ENCODE peak calls at places on chromosomes 1 and 21, in five cellular contexts. T, Q, V, P and Z are unnamed samples.

GRCh38 chr21:42317341-42317741 is 2.1 kb upstream of the TFF3 start:
- DNase-seq in T (no peak), Q (no peak), V (no peak), P (no peak), Z (no peak)

GRCh38 chr1:162873671-162874666 is 13.0 kb upstream of the CCDC190 start:
- DNase-seq in T (no peak), Q (peak), V (no peak), P (peak), Z (peak)

GRCh38 chr1:199173356-199173755 is 534.5 kb downstream of the PTPRC start:
- DNase-seq in T (no peak), Q (no peak), V (no peak), P (no peak), Z (peak)

GRCh38 chr21:28959367-28960099 is 33.1 kb downstream of the LTN1 start:
- DNase-seq in T (no peak), Q (no peak), V (no peak), P (peak), Z (peak)

GRCh38 chr1:6859415-6860343 is 74.4 kb downstream of the CAMTA1 start:
- DNase-seq in T (peak), Q (no peak), V (no peak), P (peak), Z (peak)

GRCh38 chr1:226510453-226510852 is 38.1 kb upstream of the STUM start:
- DNase-seq in T (no peak), Q (no peak), V (no peak), P (no peak), Z (peak)

GRCh38 chr1:6582370-6582769 is 2.6 kb downstream of the ZBTB48 start:
- DNase-seq in T (no peak), Q (no peak), V (no peak), P (no peak), Z (no peak)

GRCh38 chr1:8463144-8463927 is 145.4 kb downstream of the SLC45A1 start:
- DNase-seq in T (no peak), Q (no peak), V (no peak), P (peak), Z (peak)

GRCh38 chr1:199784127-199784526 is 243.4 kb upstream of the NR5A2 start:
- DNase-seq in T (peak), Q (no peak), V (no peak), P (peak), Z (peak)

GRCh38 chr1:85366391-85366790 is 90.0 kb upstream of the BCL10 start:
- DNase-seq in T (no peak), Q (no peak), V (no peak), P (peak), Z (peak)

GRCh38 chr1:37752583-37753471 is 12.1 kb downstream of the EPHA10 start:
- DNase-seq in T (peak), Q (peak), V (peak), P (no peak), Z (no peak)

GRCh38 chr21:46065215-46065992 is 32.5 kb upstream of the COL6A2 start:
- DNase-seq in T (peak), Q (no peak), V (no peak), P (peak), Z (peak)

GRCh38 chr1:150268706-150269403 is at the start of gene APH1A:
- DNase-seq in T (peak), Q (peak), V (peak), P (peak), Z (peak)

GRCh38 chr1:40636777-40637176 is 28.7 kb downstream of the RIMS3 start:
- DNase-seq in T (no peak), Q (no peak), V (no peak), P (no peak), Z (no peak)

GRCh38 chr1:197637406-197637805 is 137.9 kb downstream of the DENND1B start:
- DNase-seq in T (no peak), Q (no peak), V (no peak), P (no peak), Z (no peak)

GRCh38 chr1:55039342-55040082 is at the start of gene PCSK9:
- DNase-seq in T (peak), Q (peak), V (peak), P (peak), Z (peak)

GRCh38 chr1:199778324-199778955 is 249.1 kb upstream of the NR5A2 start:
- DNase-seq in T (peak), Q (no peak), V (no peak), P (no peak), Z (no peak)

GRCh38 chr1:20308569-20308968 is 17.9 kb downstream of the VWA5B1 start:
- DNase-seq in T (no peak), Q (no peak), V (no peak), P (no peak), Z (no peak)

GRCh38 chr1:2136836-2137235 is 57.7 kb downstream of the FAAP20 start:
- DNase-seq in T (no peak), Q (no peak), V (no peak), P (no peak), Z (no peak)

GRCh38 chr1:24864409-24864808 is 65.7 kb downstream of the RUNX3 start:
- DNase-seq in T (no peak), Q (peak), V (peak), P (no peak), Z (no peak)

GRCh38 chr1:52454779-52455178 is 50.4 kb downstream of the PRPF38A start:
- DNase-seq in T (no peak), Q (peak), V (no peak), P (no peak), Z (no peak)

DNA sequence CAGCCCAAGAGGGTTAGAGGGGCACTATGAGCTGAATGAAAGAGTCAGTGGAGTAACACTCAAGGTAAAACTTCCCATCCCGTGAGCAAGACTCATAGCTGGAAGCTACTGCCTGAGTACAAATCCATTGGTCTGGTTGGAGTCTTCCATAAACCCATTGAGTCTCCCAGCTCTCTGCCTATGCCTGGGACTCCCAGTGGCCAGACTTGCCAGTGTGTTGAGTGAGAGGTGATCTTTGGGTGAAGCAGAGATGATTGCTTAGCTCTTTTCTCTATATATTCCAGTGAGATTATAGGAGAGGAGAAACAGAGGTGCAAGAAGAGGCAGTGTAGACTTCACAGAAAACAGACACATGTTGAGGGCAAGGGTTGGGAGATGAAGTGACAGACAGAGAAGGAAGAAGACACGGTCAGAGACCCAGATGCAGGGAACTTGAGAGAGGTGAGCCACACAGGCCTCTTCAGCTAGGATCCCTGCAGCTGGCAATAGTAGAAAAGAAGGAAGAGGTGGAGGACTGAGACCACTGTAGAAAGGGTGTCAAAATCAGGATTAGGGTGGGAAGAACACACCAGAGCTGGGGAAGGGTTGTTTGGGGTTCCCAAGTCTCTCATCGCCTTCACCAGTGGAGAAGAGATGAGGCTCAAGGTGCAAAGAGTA is 3.7 kb downstream of the FOXD2 start:
- DNase-seq in T (no peak), Q (no peak), V (no peak), P (no peak), Z (no peak)
- TF ChIP-seq EZH2 in T (no peak), Q (peak), V (peak), P (no peak), Z (no peak)

GRCh38 chr1:67257173-67257535 is 50.5 kb upstream of the IL12RB2 start:
- DNase-seq in T (no peak), Q (no peak), V (peak), P (no peak), Z (no peak)

GRCh38 chr1:67264152-67264551 is 43.5 kb upstream of the IL12RB2 start:
- DNase-seq in T (no peak), Q (no peak), V (no peak), P (no peak), Z (no peak)

GRCh38 chr1:67264899-67265298 is 42.8 kb upstream of the IL12RB2 start:
- DNase-seq in T (no peak), Q (no peak), V (no peak), P (no peak), Z (no peak)

GRCh38 chr1:67262735-67263134 is 44.9 kb upstream of the IL12RB2 start:
- DNase-seq in T (no peak), Q (no peak), V (no peak), P (no peak), Z (no peak)

DNA sequence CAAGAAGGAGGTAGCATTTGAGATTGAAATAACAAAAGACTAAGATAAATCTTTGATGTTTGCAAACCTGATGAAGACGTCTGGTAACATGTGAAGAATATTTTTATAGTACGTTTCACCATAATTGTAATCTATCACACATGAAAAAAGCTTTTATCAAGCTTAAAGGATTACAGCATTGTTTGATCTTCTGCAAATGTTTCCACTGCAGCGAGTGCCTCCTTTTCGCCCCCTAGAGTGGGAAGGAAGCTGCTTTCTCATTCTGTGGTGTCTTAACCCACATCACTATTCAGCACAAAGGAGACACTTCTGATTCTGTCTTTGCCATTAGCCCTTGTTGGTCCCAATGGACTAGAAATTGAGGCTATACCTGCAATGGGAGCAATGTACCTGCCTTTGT is 46.0 kb upstream of the IL12RB2 start:
- DNase-seq in T (no peak), Q (peak), V (peak), P (no peak), Z (no peak)
- H2AFZ ChIP-seq in T (no peak), Q (no peak), V (peak), P (no peak), Z (no peak)

GRCh38 chr1:77014396-77014795 is 147.1 kb downstream of the ST6GALNAC5 start:
- DNase-seq in T (no peak), Q (peak), V (no peak), P (no peak), Z (no peak)
- H3K4me3 ChIP-seq in T (no peak), Q (no peak), V (no peak), P (no peak), Z (no peak)

GRCh38 chr1:47593598-47594285 is 155.9 kb downstream of the FOXD2 start:
- DNase-seq in T (no peak), Q (no peak), V (no peak), P (no peak), Z (no peak)

GRCh38 chr1:47594627-47595026 is 156.8 kb downstream of the FOXD2 start:
- DNase-seq in T (no peak), Q (no peak), V (no peak), P (no peak), Z (no peak)

GRCh38 chr1:47592296-47592975 is 154.6 kb downstream of the FOXD2 start:
- DNase-seq in T (no peak), Q (peak), V (no peak), P (no peak), Z (no peak)

GRCh38 chr1:47591801-47592200 is 154.0 kb downstream of the FOXD2 start:
- DNase-seq in T (no peak), Q (no peak), V (no peak), P (no peak), Z (no peak)

GRCh38 chr1:47593001-47593568 is 155.2 kb downstream of the FOXD2 start:
- DNase-seq in T (no peak), Q (peak), V (peak), P (no peak), Z (no peak)
- TF ChIP-seq EZH2 in T (no peak), Q (peak), V (peak), P (no peak), Z (peak)

GRCh38 chr1:98051065-98051675 is 130.3 kb upstream of the DPYD start:
- DNase-seq in T (peak), Q (peak), V (peak), P (peak), Z (peak)
- H2AFZ ChIP-seq in T (no peak), Q (no peak), V (no peak), P (no peak), Z (no peak)

GRCh38 chr1:184752656-184753055 is 2.0 kb downstream of the EDEM3 start:
- DNase-seq in T (no peak), Q (no peak), V (no peak), P (no peak), Z (no peak)
- H3K4me3 ChIP-seq in T (peak), Q (no peak), V (no peak), P (no peak), Z (no peak)

GRCh38 chr1:90831910-90832309 is 114.8 kb upstream of the BARHL2 start:
- DNase-seq in T (no peak), Q (no peak), V (no peak), P (no peak), Z (no peak)
- TF ChIP-seq EZH2 in T (no peak), Q (no peak), V (no peak), P (no peak), Z (no peak)

GRCh38 chr1:75470448-75470847 is 140.5 kb downstream of the SLC44A5 start:
- DNase-seq in T (no peak), Q (no peak), V (no peak), P (no peak), Z (no peak)
- H2AFZ ChIP-seq in T (no peak), Q (no peak), V (no peak), P (no peak), Z (no peak)

DNA sequence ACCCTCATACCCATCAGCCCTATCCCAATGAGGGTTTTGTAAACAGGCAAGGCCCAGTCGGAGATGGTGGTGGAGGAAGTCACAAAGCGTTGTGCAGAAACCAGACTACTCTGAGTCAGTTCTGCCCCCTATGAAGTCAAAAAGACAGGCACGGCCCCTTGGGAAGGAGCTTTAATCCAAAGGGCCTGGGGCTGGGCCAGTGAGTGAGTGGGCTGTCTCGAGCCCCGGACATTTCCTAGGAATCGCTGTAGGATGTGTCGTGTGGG is 442 bp upstream of the AHCYL1 start:
- DNase-seq in T (no peak), Q (no peak), V (no peak), P (no peak), Z (no peak)
- H3K4me3 ChIP-seq in T (no peak), Q (peak), V (no peak), P (no peak), Z (peak)